ENCODE peak calls at places on chromosome 20, in seven cellular contexts. S is Karpas-422, B is PC-3, O is PC-9, E is fibroblast of lung, C is IMR-90, Y is endothelial cell of umbilical vein. F is an unnamed sample.

GRCh38 chr20:10540636-10541493 is 105.8 kb downstream of the SLX4IP start:
- DNase-seq in E (peak), B (peak), S (no peak), C (peak), O (peak), Y (peak), F (no peak)

GRCh38 chr20:25317351-25318075 is 69.6 kb downstream of the PYGB start:
- DNase-seq in O (no peak), E (no peak), B (no peak), C (no peak), Y (no peak), S (no peak), F (no peak)

GRCh38 chr20:57526885-57527566 is 2.1 kb upstream of the CTCFL start:
- DNase-seq in B (no peak), S (no peak), O (no peak), C (no peak), E (no peak), Y (no peak), F (no peak)

GRCh38 chr20:22312744-22313346 is 271.5 kb downstream of the FOXA2 start:
- DNase-seq in C (peak), B (peak), Y (peak), S (peak), E (peak), O (no peak), F (peak)

GRCh38 chr20:14477125-14477524 is 139.7 kb upstream of the FLRT3 start:
- DNase-seq in C (peak), S (no peak), E (peak), B (no peak), O (no peak), Y (no peak), F (no peak)

GRCh38 chr20:14401479-14402138 is 64.2 kb upstream of the FLRT3 start:
- DNase-seq in B (no peak), O (no peak), C (no peak), Y (no peak), E (no peak), S (no peak), F (peak)

GRCh38 chr20:58790440-58790839 is 60.3 kb downstream of the GNAS-AS1 start:
- DNase-seq in C (no peak), Y (no peak), E (no peak), S (peak), B (peak), O (no peak), F (no peak)

GRCh38 chr20:37902504-37903313 is at the start of gene VSTM2L:
- DNase-seq in Y (no peak), O (no peak), S (no peak), C (peak), E (peak), B (peak), F (peak)

GRCh38 chr20:43590392-43591303 is at the start of gene IFT52:
- DNase-seq in O (peak), Y (peak), C (peak), S (peak), E (peak), B (peak), F (peak)

GRCh38 chr20:29430531-29430930 is 1826.9 kb upstream of the DEFB115 start:
- DNase-seq in B (no peak), S (no peak), E (no peak), O (no peak), C (no peak), Y (no peak), F (no peak)

GRCh38 chr20:25706793-25707192 is 10.1 kb upstream of the ZNF337 start:
- DNase-seq in B (no peak), O (no peak), C (no peak), S (no peak), Y (no peak), E (no peak), F (no peak)

GRCh38 chr20:32208499-32209154 is 947 bp downstream of the POFUT1 start:
- DNase-seq in C (no peak), B (no peak), S (peak), E (no peak), O (no peak), Y (no peak), F (no peak)

GRCh38 chr20:60804240-60804917 is 447.7 kb upstream of the CDH4 start:
- DNase-seq in S (no peak), Y (no peak), B (no peak), O (no peak), E (no peak), C (no peak), F (no peak)

GRCh38 chr20:6651016-6651415 is 116.5 kb upstream of the BMP2 start:
- DNase-seq in B (peak), C (peak), E (peak), S (no peak), Y (no peak), O (peak), F (no peak)

GRCh38 chr20:37351689-37352610 is 6.0 kb downstream of the SRC start:
- DNase-seq in B (no peak), S (no peak), E (no peak), C (no peak), Y (no peak), O (no peak), F (no peak)

GRCh38 chr20:46243707-46244628 is 64.3 kb downstream of the CDH22 start:
- DNase-seq in C (peak), S (no peak), O (no peak), E (no peak), Y (no peak), B (no peak), F (no peak)

GRCh38 chr20:42391807-42392206 is 773.6 kb upstream of the CHD6 start:
- DNase-seq in O (no peak), Y (no peak), B (no peak), C (no peak), E (no peak), S (no peak), F (no peak)

GRCh38 chr20:42531675-42531985 is 658.1 kb downstream of the PTPRT start:
- DNase-seq in C (no peak), S (peak), E (no peak), O (no peak), B (no peak), Y (no peak), F (peak)

GRCh38 chr20:56268536-56268935 is 20.0 kb downstream of the MC3R start:
- DNase-seq in E (no peak), O (no peak), Y (no peak), B (no peak), C (no peak), S (no peak), F (no peak)

GRCh38 chr20:39282619-39283092 is 320.5 kb downstream of the DHX35 start:
- DNase-seq in C (no peak), S (no peak), Y (no peak), B (no peak), E (no peak), O (no peak), F (peak)

GRCh38 chr20:22616551-22616950 is 32.2 kb upstream of the FOXA2 start:
- DNase-seq in O (no peak), E (no peak), C (no peak), B (no peak), S (no peak), Y (no peak), F (no peak)

GRCh38 chr20:7866279-7866678 is 74.0 kb downstream of the HAO1 start:
- DNase-seq in O (no peak), C (no peak), S (no peak), B (no peak), E (no peak), Y (peak), F (no peak)

GRCh38 chr20:8183526-8183925 is 51.5 kb downstream of the PLCB1 start:
- DNase-seq in B (no peak), Y (no peak), E (peak), C (peak), S (no peak), O (no peak), F (no peak)

GRCh38 chr20:346640-347316 is at the start of gene NRSN2:
- DNase-seq in E (peak), Y (peak), C (peak), S (peak), B (peak), O (no peak), F (peak)

GRCh38 chr20:26135325-26136110 is 438.9 kb upstream of the ZNF337 start:
- DNase-seq in C (no peak), S (no peak), O (no peak), E (no peak), B (no peak), Y (no peak), F (no peak)

GRCh38 chr20:33821270-33821836 is 10.2 kb downstream of the CHMP4B start:
- DNase-seq in B (peak), C (no peak), E (no peak), O (no peak), S (no peak), Y (no peak), F (no peak)

GRCh38 chr20:58245181-58245891 is 16.9 kb upstream of the ANKRD60 start:
- DNase-seq in S (no peak), Y (no peak), C (no peak), O (no peak), B (no peak), E (no peak), F (no peak)

GRCh38 chr20:40777653-40778052 is 88.6 kb upstream of the MAFB start:
- DNase-seq in S (no peak), O (no peak), Y (no peak), B (no peak), C (no peak), E (no peak), F (no peak)

GRCh38 chr20:51426879-51427624 is 115.5 kb downstream of the NFATC2 start:
- DNase-seq in O (no peak), E (no peak), C (no peak), S (no peak), Y (no peak), B (no peak), F (no peak)

GRCh38 chr20:1761116-1761515 is 103.5 kb upstream of the SIRPG start:
- DNase-seq in E (peak), O (peak), S (no peak), C (peak), Y (peak), B (peak), F (no peak)
- H3K27ac ChIP-seq in E (no peak), O (peak), S (no peak), C (no peak), Y (no peak), B (peak), F (no peak)

DNA sequence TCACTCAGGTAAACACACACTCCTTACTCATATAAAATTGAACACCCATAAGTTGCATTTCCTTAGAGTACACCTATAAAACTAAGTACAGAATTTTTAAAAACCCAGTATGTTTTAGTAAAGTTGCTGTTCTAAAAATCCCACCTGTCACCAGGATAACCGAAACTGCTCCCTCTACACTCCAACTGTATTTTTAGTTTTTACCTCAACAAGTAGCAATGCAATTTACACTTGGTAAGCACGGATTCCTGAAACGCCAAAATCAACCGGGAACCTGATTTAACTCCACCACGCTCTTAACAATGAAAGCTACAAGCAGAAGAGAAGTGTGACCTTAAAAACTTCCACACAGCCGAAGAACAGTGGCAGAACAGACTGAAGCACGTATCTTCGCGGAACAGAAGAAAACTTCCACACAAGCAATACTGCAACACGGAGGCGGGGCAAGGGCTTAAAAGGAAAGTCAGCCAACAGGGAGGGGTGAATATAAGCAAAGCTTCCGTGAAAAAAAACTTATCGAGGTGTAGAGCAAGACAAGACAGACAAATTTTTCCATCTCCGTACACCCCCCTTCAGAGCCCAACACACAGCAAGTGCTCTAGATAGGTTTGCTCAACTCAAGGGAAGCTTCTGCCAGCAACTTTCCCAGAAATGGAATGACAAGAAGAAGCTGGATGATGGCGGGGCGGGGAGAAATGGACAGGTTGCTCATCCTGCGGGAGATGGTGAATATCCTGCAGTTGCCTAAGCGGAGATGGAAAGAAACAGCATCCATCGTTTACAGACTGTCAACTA is 1.4 kb downstream of the STAU1 start:
- DNase-seq in Y (peak), C (peak), B (peak), O (peak), E (peak), S (peak), F (peak)
- H2AFZ ChIP-seq in Y (no peak), C (peak), B (peak), O (peak), E (peak), S (no peak), F (no peak)

DNA sequence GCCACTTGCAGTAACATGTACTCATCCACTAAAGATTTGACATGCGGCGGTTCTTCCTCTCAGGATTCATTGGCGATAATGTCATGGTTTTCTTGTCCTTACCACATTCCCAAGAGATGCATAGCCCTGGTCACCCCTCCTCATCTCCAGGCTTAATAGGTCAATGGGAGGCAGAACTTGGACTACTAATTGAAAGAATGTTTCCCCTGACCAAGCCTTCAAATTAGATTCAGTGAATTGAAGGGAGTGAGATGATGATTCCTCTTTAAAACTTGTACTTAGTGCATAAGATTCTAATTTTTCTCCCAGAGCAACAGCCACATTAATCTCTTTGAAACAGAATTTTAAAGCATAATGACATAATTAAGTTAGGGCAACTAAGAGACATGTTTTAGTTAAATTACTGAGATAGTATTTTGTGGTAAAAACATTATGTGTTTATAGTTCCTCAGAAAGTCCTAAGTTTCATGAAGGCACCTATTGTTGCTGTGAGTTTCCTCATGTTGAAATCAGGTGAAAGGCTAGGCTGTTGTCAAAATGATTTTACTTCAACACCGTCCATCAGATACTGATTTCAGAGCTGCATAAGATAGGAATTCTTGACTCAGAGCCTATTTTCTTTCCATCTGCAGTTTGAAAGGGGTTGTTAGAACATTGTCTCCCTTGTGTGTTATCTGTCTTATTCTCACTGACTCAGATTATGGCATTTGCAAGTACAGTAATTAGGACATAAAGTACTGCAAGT is 48.5 kb downstream of the STK4 start:
- DNase-seq in S (no peak), B (peak), E (peak), O (peak), Y (no peak), C (peak), F (no peak)
- H3K27ac ChIP-seq in S (no peak), B (no peak), E (no peak), O (peak), Y (no peak), C (no peak), F (no peak)

GRCh38 chr20:62156592-62157386 is 13.2 kb downstream of the SS18L1 start:
- DNase-seq in S (peak), B (peak), E (peak), Y (peak), O (no peak), C (peak), F (peak)
- H2AFZ ChIP-seq in S (no peak), B (no peak), E (no peak), Y (no peak), O (no peak), C (peak), F (no peak)

DNA sequence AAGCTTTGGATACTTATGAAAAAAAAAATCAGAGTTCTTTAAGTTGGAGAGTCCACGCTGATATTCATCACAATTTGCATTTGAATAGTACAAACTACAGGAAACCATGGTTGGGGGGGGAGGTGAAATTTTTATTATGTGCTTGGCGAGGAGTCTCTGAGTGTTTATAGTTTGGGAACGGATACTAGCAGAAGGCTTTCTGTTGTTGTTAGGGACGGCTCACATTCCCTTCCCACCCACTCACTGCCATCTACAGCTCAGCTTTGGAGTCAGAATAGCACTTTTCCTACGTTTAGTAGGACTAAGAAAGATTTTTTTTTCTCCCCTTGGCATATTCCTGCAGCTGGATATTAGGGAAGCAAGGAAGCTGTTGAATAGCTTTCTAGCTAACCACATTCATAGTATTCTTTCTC is 235.0 kb upstream of the ZNF217 start:
- DNase-seq in S (no peak), B (peak), O (no peak), C (peak), Y (peak), E (peak), F (peak)
- H3K27ac ChIP-seq in S (no peak), B (peak), O (peak), C (peak), Y (peak), E (peak), F (no peak)

GRCh38 chr20:36093804-36094145 is 60.8 kb upstream of the EPB41L1 start:
- DNase-seq in S (no peak), O (no peak), C (no peak), Y (no peak), B (peak), E (no peak), F (no peak)
- H2AFZ ChIP-seq in S (no peak), O (peak), C (peak), Y (no peak), B (peak), E (no peak), F (no peak)